ENCODE peak calls at places on chromosomes 2 and 18, in five cellular contexts. J, N, Y, O and K are unnamed samples. For H3K9me3 and H3K4me1, the result is how much of the 10 kb centered on the place peaks cover.

GRCh38 chr2:226544581-226545210 is 254.9 kb downstream of the IRS1 start:
- DNase-seq in J (no peak), N (no peak), O (peak), Y (no peak), K (no peak)

GRCh38 chr2:121897335-121897970 is 142.0 kb downstream of the TSN start:
- DNase-seq in N (peak), Y (no peak), O (peak), J (peak), K (no peak)

GRCh38 chr2:19126281-19126680 is 232.1 kb downstream of the OSR1 start:
- DNase-seq in Y (no peak), J (no peak), O (no peak), N (no peak), K (no peak)

GRCh38 chr2:171522804-171523338 is 597 bp downstream of the CYBRD1 start:
- DNase-seq in O (peak), Y (peak), N (peak), J (peak), K (no peak)

GRCh38 chr2:168008796-168009195 is 238.6 kb downstream of the STK39 start:
- DNase-seq in O (no peak), N (peak), Y (no peak), J (no peak), K (no peak)

GRCh38 chr2:239294571-239295054 is 106.2 kb downstream of the HDAC4 start:
- DNase-seq in O (no peak), N (no peak), Y (peak), J (no peak), K (no peak)

GRCh38 chr2:138147796-138148195 is 183.5 kb downstream of the HNMT start:
- DNase-seq in Y (no peak), O (no peak), J (no peak), N (no peak), K (no peak)

GRCh38 chr2:215556979-215557378 is 121.1 kb upstream of the FN1 start:
- DNase-seq in N (peak), Y (no peak), J (peak), O (no peak), K (no peak)

GRCh38 chr2:240165034-240165433 is 24.6 kb upstream of the OTOS start:
- DNase-seq in J (no peak), N (no peak), Y (no peak), O (no peak), K (no peak)

GRCh38 chr2:203625712-203626111 is 80.7 kb upstream of the CD28 start:
- DNase-seq in N (no peak), Y (no peak), O (no peak), J (no peak), K (no peak)

GRCh38 chr2:157929871-157930667 is 53.9 kb upstream of the ACVR1 start:
- DNase-seq in N (no peak), O (no peak), Y (no peak), J (no peak), K (no peak)

GRCh38 chr2:71686781-71687180 is 233.4 kb downstream of the DYSF start:
- DNase-seq in N (no peak), J (no peak), Y (peak), O (no peak), K (no peak)

GRCh38 chr2:117945296-117945695 is 68.6 kb downstream of the CCDC93 start:
- DNase-seq in O (no peak), N (no peak), Y (no peak), J (no peak), K (no peak)

GRCh38 chr2:30293303-30293912 is 62.1 kb downstream of the LBH start:
- DNase-seq in Y (no peak), J (peak), N (no peak), O (peak), K (no peak)

GRCh38 chr2:68857446-68857845 is 13.8 kb downstream of the BMP10 start:
- DNase-seq in O (no peak), Y (no peak), J (no peak), N (no peak), K (no peak)

GRCh38 chr18:76524900-76525698 is 30.1 kb upstream of the ZNF516 start:
- DNase-seq in J (peak), Y (no peak), O (peak), N (peak), K (no peak)

GRCh38 chr2:182897137-182897536 is 30.7 kb upstream of the FRZB start:
- DNase-seq in Y (no peak), O (no peak), N (no peak), J (peak), K (no peak)

GRCh38 chr2:6845312-6845711 is 20.4 kb downstream of the CMPK2 start:
- DNase-seq in Y (no peak), N (no peak), J (peak), O (peak), K (no peak)
- H3K9me3 ChIP-seq in Y (half or more), N (under half), J (under half), O (half or more), K (under half)

GRCh38 chr2:207499114-207499513 is 30.6 kb upstream of the CREB1 start:
- DNase-seq in O (no peak), Y (no peak), J (no peak), N (no peak), K (no peak)
- H3K4me1 ChIP-seq in O (under half), Y (under half), J (under half), N (under half), K (under half)

GRCh38 chr18:54112356-54112755 is 112.1 kb downstream of the MBD2 start:
- DNase-seq in N (no peak), J (no peak), Y (no peak), O (peak), K (no peak)

GRCh38 chr18:54109131-54109683 is 115.3 kb downstream of the MBD2 start:
- DNase-seq in Y (no peak), J (no peak), N (no peak), O (no peak), K (no peak)
- H3K9me3 ChIP-seq in Y (under half), J (under half), N (under half), O (under half), K (under half)

GRCh38 chr2:115364078-115364477 is 921.6 kb downstream of the DPP10 start:
- DNase-seq in O (no peak), N (no peak), Y (no peak), J (peak), K (no peak)

DNA sequence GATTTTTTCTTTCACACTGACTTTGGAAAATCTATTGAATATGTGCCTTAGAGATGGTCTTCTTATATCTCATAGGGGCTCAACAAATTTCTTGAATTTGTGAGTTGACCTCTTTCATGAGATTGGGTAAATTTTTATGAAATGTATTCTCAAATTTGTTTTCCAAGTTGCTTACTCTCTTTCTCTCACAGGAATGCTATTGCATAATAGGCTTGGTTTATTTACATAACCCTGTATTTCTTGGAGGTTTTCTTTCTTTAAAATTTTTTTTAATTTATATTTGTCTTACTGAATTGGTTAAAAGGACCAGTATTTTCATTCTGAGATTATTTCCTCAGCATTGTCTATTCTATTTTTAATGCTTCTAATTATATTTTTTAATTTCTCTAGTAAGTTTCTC is 917.1 kb downstream of the DPP10 start:
- DNase-seq in N (no peak), Y (no peak), O (no peak), J (no peak), K (no peak)
- H3K4me1 ChIP-seq in N (under half), Y (under half), O (under half), J (under half), K (under half)

GRCh38 chr2:220876074-220876824 is 695.9 kb downstream of the EPHA4 start:
- DNase-seq in O (no peak), J (no peak), N (no peak), Y (no peak), K (no peak)
- H3K9me3 ChIP-seq in O (under half), J (under half), N (under half), Y (under half), K (under half)

GRCh38 chr2:134254836-134255235 is 964 bp downstream of the MGAT5 start:
- DNase-seq in J (no peak), N (no peak), O (no peak), Y (no peak), K (no peak)

GRCh38 chr2:134253117-134253704 is 661 bp upstream of the MGAT5 start:
- DNase-seq in N (no peak), Y (no peak), J (no peak), O (no peak), K (no peak)

GRCh38 chr2:134250840-134251461 is 2.9 kb upstream of the MGAT5 start:
- DNase-seq in N (no peak), Y (no peak), O (no peak), J (no peak), K (no peak)

GRCh38 chr2:134252092-134252775 is 1.6 kb upstream of the MGAT5 start:
- DNase-seq in J (peak), O (peak), Y (no peak), N (no peak), K (no peak)

DNA sequence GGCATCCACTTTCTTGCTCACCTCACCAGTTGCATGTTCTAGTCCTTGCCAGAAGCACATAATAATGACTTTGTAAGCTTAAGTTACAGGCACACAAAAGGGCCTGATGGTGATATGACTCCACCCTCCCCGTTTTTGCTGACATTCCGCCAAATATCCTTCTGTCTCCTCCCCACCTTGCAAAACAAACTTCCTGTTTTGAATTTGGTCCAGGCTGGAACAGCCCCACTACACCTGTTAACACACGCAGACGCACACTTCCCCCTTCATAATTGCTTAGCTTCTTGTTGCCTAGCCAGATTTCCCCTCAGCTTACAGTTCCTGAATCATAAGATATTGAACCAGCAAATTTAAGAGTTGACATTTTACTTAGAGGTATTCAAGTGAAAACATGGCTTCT is at the start of gene MGAT5:
- DNase-seq in J (no peak), O (no peak), Y (no peak), N (no peak), K (no peak)
- H3K4me1 ChIP-seq in J (under half), O (under half), Y (under half), N (under half), K (half or more)

GRCh38 chr2:123870877-123871276 is 154.2 kb upstream of the CNTNAP5 start:
- DNase-seq in J (no peak), Y (no peak), N (no peak), O (no peak), K (no peak)
- H3K9me3 ChIP-seq in J (under half), Y (under half), N (under half), O (under half), K (under half)

GRCh38 chr18:9849407-9849961 is 36.3 kb upstream of the TXNDC2 start:
- DNase-seq in N (no peak), J (no peak), Y (no peak), O (no peak), K (no peak)
- H3K4me1 ChIP-seq in N (under half), J (under half), Y (under half), O (under half), K (under half)